ENCODE peak calls at places on chromosomes 6 and 20, in six cellular contexts. One of them, this sample, is unnamed.

GRCh38 chr6:130377371-130377770 is 11.6 kb downstream of the TMEM200A start:
- DNase-seq in A549: no peak
- DNase-seq in HL-60: no peak
- DNase-seq in dorsolateral prefrontal cortex: no peak
- DNase-seq in endodermal cell: no peak
- DNase-seq in epithelial cell of esophagus: no peak
- DNase-seq in this sample: no peak

GRCh38 chr20:52923123-52923543 is 49.0 kb upstream of the TSHZ2 start:
- DNase-seq in dorsolateral prefrontal cortex: no peak
- DNase-seq in HL-60: peak
- DNase-seq in A549: no peak
- DNase-seq in endodermal cell: peak
- DNase-seq in epithelial cell of esophagus: peak
- DNase-seq in this sample: peak

GRCh38 chr6:122063090-122063489 is 336.4 kb upstream of the HSF2 start:
- DNase-seq in HL-60: no peak
- DNase-seq in dorsolateral prefrontal cortex: no peak
- DNase-seq in endodermal cell: no peak
- DNase-seq in epithelial cell of esophagus: no peak
- DNase-seq in A549: no peak
- DNase-seq in this sample: no peak

GRCh38 chr6:16999486-17000436 is 102.1 kb upstream of the STMND1 start:
- DNase-seq in epithelial cell of esophagus: peak
- DNase-seq in endodermal cell: no peak
- DNase-seq in A549: peak
- DNase-seq in dorsolateral prefrontal cortex: no peak
- DNase-seq in HL-60: no peak
- DNase-seq in this sample: no peak

GRCh38 chr20:17897566-17898307 is 70.9 kb downstream of the SNX5 start:
- DNase-seq in epithelial cell of esophagus: peak
- DNase-seq in HL-60: no peak
- DNase-seq in endodermal cell: no peak
- DNase-seq in A549: no peak
- DNase-seq in dorsolateral prefrontal cortex: no peak
- DNase-seq in this sample: no peak

GRCh38 chr6:135438907-135439535 is 58.5 kb downstream of the AHI1 start:
- DNase-seq in epithelial cell of esophagus: peak
- DNase-seq in HL-60: peak
- DNase-seq in dorsolateral prefrontal cortex: no peak
- DNase-seq in endodermal cell: no peak
- DNase-seq in A549: no peak
- DNase-seq in this sample: no peak

GRCh38 chr6:36504982-36505381 is 42.3 kb downstream of the STK38 start:
- DNase-seq in dorsolateral prefrontal cortex: no peak
- DNase-seq in epithelial cell of esophagus: no peak
- DNase-seq in A549: no peak
- DNase-seq in HL-60: no peak
- DNase-seq in endodermal cell: no peak
- DNase-seq in this sample: no peak

GRCh38 chr6:44606506-44606905 is 219.0 kb downstream of the CDC5L start:
- DNase-seq in endodermal cell: peak
- DNase-seq in HL-60: no peak
- DNase-seq in A549: no peak
- DNase-seq in epithelial cell of esophagus: peak
- DNase-seq in dorsolateral prefrontal cortex: no peak
- DNase-seq in this sample: no peak

GRCh38 chr6:78599526-78599925 is 267.8 kb upstream of the IRAK1BP1 start:
- DNase-seq in dorsolateral prefrontal cortex: no peak
- DNase-seq in epithelial cell of esophagus: no peak
- DNase-seq in HL-60: no peak
- DNase-seq in endodermal cell: no peak
- DNase-seq in A549: no peak
- DNase-seq in this sample: no peak

GRCh38 chr20:9447182-9447581 is 67.2 kb upstream of the LAMP5 start:
- DNase-seq in A549: no peak
- DNase-seq in epithelial cell of esophagus: no peak
- DNase-seq in HL-60: no peak
- DNase-seq in dorsolateral prefrontal cortex: no peak
- DNase-seq in endodermal cell: no peak
- DNase-seq in this sample: no peak

GRCh38 chr20:25196701-25197120 is 1.2 kb downstream of the ENTPD6 start:
- DNase-seq in HL-60: no peak
- DNase-seq in epithelial cell of esophagus: no peak
- DNase-seq in dorsolateral prefrontal cortex: no peak
- DNase-seq in A549: no peak
- DNase-seq in endodermal cell: peak
- DNase-seq in this sample: no peak

GRCh38 chr20:37326666-37327065 is 19.3 kb upstream of the SRC start:
- DNase-seq in epithelial cell of esophagus: no peak
- DNase-seq in HL-60: no peak
- DNase-seq in A549: no peak
- DNase-seq in dorsolateral prefrontal cortex: no peak
- DNase-seq in endodermal cell: no peak
- DNase-seq in this sample: no peak

GRCh38 chr6:13314806-13315205 is 13.5 kb downstream of the TBC1D7 start:
- DNase-seq in dorsolateral prefrontal cortex: no peak
- DNase-seq in epithelial cell of esophagus: no peak
- DNase-seq in endodermal cell: no peak
- DNase-seq in HL-60: no peak
- DNase-seq in A549: no peak
- DNase-seq in this sample: no peak

GRCh38 chr6:142841915-142842314 is 103.1 kb downstream of the HIVEP2 start:
- DNase-seq in HL-60: no peak
- DNase-seq in dorsolateral prefrontal cortex: no peak
- DNase-seq in endodermal cell: no peak
- DNase-seq in A549: no peak
- DNase-seq in epithelial cell of esophagus: no peak
- DNase-seq in this sample: no peak

GRCh38 chr6:56637640-56638039 is 5.0 kb downstream of the DST start:
- DNase-seq in A549: peak
- DNase-seq in HL-60: no peak
- DNase-seq in endodermal cell: no peak
- DNase-seq in epithelial cell of esophagus: peak
- DNase-seq in dorsolateral prefrontal cortex: no peak
- DNase-seq in this sample: no peak

GRCh38 chr6:16273266-16273665 is 34.9 kb downstream of the GMPR start:
- DNase-seq in HL-60: no peak
- DNase-seq in A549: no peak
- DNase-seq in dorsolateral prefrontal cortex: no peak
- DNase-seq in epithelial cell of esophagus: peak
- DNase-seq in endodermal cell: no peak
- DNase-seq in this sample: no peak

GRCh38 chr6:71346034-71346680 is 57.5 kb downstream of the OGFRL1 start:
- DNase-seq in dorsolateral prefrontal cortex: no peak
- DNase-seq in epithelial cell of esophagus: no peak
- DNase-seq in A549: no peak
- DNase-seq in endodermal cell: no peak
- DNase-seq in HL-60: no peak
- DNase-seq in this sample: no peak

DNA sequence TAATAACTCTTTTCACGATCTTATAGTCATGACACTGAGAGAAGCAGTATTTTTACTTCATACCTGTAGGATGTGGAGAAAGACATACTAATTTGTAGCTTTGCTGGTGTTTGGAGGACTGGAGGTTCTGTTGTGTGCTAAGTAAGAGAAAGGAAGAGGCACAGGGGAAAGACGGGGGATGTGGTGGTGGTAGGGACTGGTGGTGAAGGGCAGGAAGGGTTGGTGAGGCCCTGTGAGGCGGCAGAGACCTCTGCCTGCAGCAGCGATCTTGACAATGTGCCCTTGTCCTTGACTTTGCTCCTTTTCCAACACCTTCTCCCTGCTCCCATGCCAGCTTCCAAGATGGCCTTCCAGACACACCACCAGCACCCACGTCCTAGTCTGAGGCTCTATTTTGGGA is 32.6 kb upstream of the MPC1 start:
- DNase-seq in A549: no peak
- DNase-seq in endodermal cell: no peak
- DNase-seq in epithelial cell of esophagus: no peak
- DNase-seq in HL-60: no peak
- DNase-seq in dorsolateral prefrontal cortex: no peak
- DNase-seq in this sample: no peak
- H3K4me3 ChIP-seq in A549: no peak
- H3K4me3 ChIP-seq in endodermal cell: no peak
- H3K4me3 ChIP-seq in epithelial cell of esophagus: no peak
- H3K4me3 ChIP-seq in HL-60: no peak
- H3K4me3 ChIP-seq in dorsolateral prefrontal cortex: no peak
- H3K4me3 ChIP-seq in this sample: no peak

GRCh38 chr20:36285746-36286447 is 20.2 kb upstream of the DLGAP4 start:
- DNase-seq in HL-60: no peak
- DNase-seq in epithelial cell of esophagus: no peak
- DNase-seq in dorsolateral prefrontal cortex: no peak
- DNase-seq in endodermal cell: peak
- DNase-seq in A549: no peak
- DNase-seq in this sample: no peak
- TF ChIP-seq CTCF in HL-60: no peak
- TF ChIP-seq CTCF in epithelial cell of esophagus: no peak
- TF ChIP-seq CTCF in dorsolateral prefrontal cortex: no peak
- TF ChIP-seq CTCF in endodermal cell: peak
- TF ChIP-seq CTCF in A549: no peak
- TF ChIP-seq CTCF in this sample: no peak

DNA sequence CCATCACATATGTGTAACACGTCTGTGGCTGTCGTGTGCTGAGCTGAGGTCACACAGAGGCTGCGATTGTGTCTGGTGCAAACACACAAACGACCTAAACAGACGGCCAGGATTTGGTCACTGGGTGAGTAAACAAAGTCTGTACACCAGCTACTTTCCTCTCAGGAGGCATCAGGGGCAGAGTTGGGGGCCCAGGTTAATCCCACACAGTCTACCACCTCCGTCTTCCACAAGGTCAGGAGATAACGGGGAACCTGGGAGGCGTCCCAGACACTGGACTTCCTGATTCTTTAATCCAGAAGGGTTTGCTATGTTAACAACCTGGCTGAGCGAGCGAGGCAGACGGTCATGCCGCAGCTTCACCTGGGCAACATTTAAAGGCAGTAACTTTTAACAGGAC is 1.5 kb downstream of the DACT2 start:
- DNase-seq in HL-60: no peak
- DNase-seq in A549: no peak
- DNase-seq in dorsolateral prefrontal cortex: no peak
- DNase-seq in endodermal cell: peak
- DNase-seq in epithelial cell of esophagus: no peak
- DNase-seq in this sample: no peak
- H3K4me3 ChIP-seq in HL-60: no peak
- H3K4me3 ChIP-seq in A549: no peak
- H3K4me3 ChIP-seq in dorsolateral prefrontal cortex: peak
- H3K4me3 ChIP-seq in endodermal cell: peak
- H3K4me3 ChIP-seq in epithelial cell of esophagus: no peak
- H3K4me3 ChIP-seq in this sample: no peak

DNA sequence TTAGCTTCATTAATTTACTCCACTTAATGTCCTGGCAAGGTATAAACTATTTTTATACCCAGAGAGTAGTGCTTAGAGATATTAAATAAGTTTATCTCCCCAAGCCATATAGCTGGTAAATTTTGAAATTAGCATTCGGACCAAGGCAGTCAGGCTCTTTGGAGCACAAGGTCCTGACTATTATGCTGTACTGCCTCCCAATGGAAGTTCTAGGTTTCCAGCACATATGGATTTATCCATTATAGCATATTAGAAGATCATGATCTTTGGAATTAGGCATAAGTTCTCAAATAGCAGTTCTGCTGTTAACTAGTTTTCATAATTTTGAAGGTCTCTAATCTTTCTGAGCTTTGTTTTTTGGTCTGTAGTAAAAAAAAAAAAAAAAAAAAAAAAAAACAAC is 835.3 kb upstream of the EPHA7 start:
- DNase-seq in endodermal cell: no peak
- DNase-seq in HL-60: no peak
- DNase-seq in dorsolateral prefrontal cortex: no peak
- DNase-seq in A549: peak
- DNase-seq in epithelial cell of esophagus: peak
- DNase-seq in this sample: no peak
- TF ChIP-seq CTCF in endodermal cell: peak
- TF ChIP-seq CTCF in HL-60: no peak
- TF ChIP-seq CTCF in dorsolateral prefrontal cortex: peak
- TF ChIP-seq CTCF in A549: no peak
- TF ChIP-seq CTCF in epithelial cell of esophagus: peak
- TF ChIP-seq CTCF in this sample: peak

DNA sequence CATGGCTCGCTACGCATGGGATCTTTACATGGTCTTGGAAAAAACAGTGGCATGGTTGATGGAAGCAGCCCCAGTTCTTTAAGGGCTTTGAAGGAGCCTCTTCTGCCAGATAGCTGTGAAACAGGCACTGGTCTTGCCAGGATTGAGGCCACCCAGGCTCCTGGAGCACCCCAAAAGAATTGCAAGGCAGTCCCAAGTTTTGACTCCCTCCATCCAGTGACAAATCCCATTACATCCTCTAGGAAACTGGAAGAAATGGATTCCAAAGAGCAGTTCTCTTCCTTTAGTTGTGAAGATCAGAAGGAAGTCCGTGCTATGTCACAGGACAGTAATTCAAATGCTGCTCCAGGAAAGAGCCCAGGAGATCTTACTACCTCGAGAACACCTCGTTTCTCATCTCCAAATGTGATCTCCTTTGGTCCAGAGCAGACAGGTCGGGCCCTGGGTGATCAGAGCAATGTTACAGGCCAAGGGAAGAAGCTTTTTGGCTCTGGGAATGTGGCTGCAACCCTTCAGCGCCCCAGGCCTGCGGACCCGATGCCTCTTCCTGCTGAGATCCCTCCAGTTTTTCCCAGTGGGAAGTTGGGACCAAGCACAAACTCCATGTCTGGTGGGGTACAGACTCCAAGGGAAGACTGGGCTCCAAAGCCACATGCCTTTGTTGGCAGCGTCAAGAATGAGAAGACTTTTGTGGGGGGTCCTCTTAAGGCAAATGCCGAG is 78.2 kb downstream of the ASXL1 start:
- DNase-seq in epithelial cell of esophagus: no peak
- DNase-seq in endodermal cell: peak
- DNase-seq in A549: no peak
- DNase-seq in dorsolateral prefrontal cortex: no peak
- DNase-seq in HL-60: no peak
- DNase-seq in this sample: no peak
- H3K4me3 ChIP-seq in epithelial cell of esophagus: no peak
- H3K4me3 ChIP-seq in endodermal cell: no peak
- H3K4me3 ChIP-seq in A549: no peak
- H3K4me3 ChIP-seq in dorsolateral prefrontal cortex: no peak
- H3K4me3 ChIP-seq in HL-60: no peak
- H3K4me3 ChIP-seq in this sample: no peak

GRCh38 chr6:106522557-106522956 is 106.7 kb downstream of the RTN4IP1 start:
- DNase-seq in endodermal cell: no peak
- DNase-seq in HL-60: peak
- DNase-seq in A549: no peak
- DNase-seq in dorsolateral prefrontal cortex: no peak
- DNase-seq in epithelial cell of esophagus: no peak
- DNase-seq in this sample: no peak
- TF ChIP-seq CTCF in endodermal cell: no peak
- TF ChIP-seq CTCF in HL-60: no peak
- TF ChIP-seq CTCF in A549: no peak
- TF ChIP-seq CTCF in dorsolateral prefrontal cortex: no peak
- TF ChIP-seq CTCF in epithelial cell of esophagus: no peak
- TF ChIP-seq CTCF in this sample: no peak